ENCODE peak calls at places on chromosomes 1 and 21, in eight cellular contexts. J is stimulated activated CD4-positive, alpha-beta T cell treated with anti-CD3 and anti-CD28 coated beads, Interleukin-2, amount 100 ng/mL, for 24 hours; E is iPS-NIHi11; R is Right ventricle myocardium superior; V is cardiac fibroblast; X is endothelial cell of umbilical vein; Z is head of caudate nucleus; I is non-pigmented ciliary epithelial cell. K is an unnamed sample.

GRCh38 chr1:71049951-71050598 is 2.5 kb upstream of the PTGER3 start:
- DNase-seq in J (no peak), E (peak), R (no peak), V (peak), X (peak), Z (no peak), I (peak), K (peak)

GRCh38 chr1:221783936-221784335 is 42.0 kb upstream of the DUSP10 start:
- DNase-seq in J (no peak), E (no peak), R (no peak), V (no peak), X (no peak), Z (no peak), I (no peak), K (peak)

GRCh38 chr1:229098361-229098760 is 172.6 kb upstream of the RAB4A start:
- DNase-seq in J (no peak), E (no peak), R (no peak), V (no peak), X (no peak), Z (no peak), I (no peak), K (no peak)

GRCh38 chr1:8430476-8430875 is 112.6 kb downstream of the SLC45A1 start:
- DNase-seq in J (no peak), E (no peak), R (no peak), V (no peak), X (no peak), Z (no peak), I (no peak), K (no peak)

GRCh38 chr1:150272379-150272840 is at the start of gene C1orf54:
- DNase-seq in J (no peak), E (peak), R (peak), V (peak), X (peak), Z (peak), I (no peak), K (peak)

GRCh38 chr1:223175032-223175431 is 32.0 kb upstream of the TLR5 start:
- DNase-seq in J (no peak), E (no peak), R (no peak), V (no peak), X (no peak), Z (no peak), I (no peak), K (no peak)

GRCh38 chr21:15688809-15689208 is 41.0 kb upstream of the USP25 start:
- DNase-seq in J (no peak), E (no peak), R (no peak), V (peak), X (no peak), Z (no peak), I (no peak), K (peak)

GRCh38 chr21:33682992-33683627 is 40.8 kb downstream of the ITSN1 start:
- DNase-seq in J (no peak), E (no peak), R (no peak), V (peak), X (peak), Z (no peak), I (peak), K (peak)

GRCh38 chr1:13824626-13825025 is 124.6 kb downstream of the PRDM2 start:
- DNase-seq in J (no peak), E (no peak), R (no peak), V (no peak), X (no peak), Z (no peak), I (no peak), K (no peak)

GRCh38 chr21:45592208-45592619 is 50.0 kb upstream of the SLC19A1 start:
- DNase-seq in J (peak), E (no peak), R (no peak), V (no peak), X (no peak), Z (peak), I (no peak), K (no peak)

GRCh38 chr1:44035726-44036408 is 4.6 kb upstream of the SLC6A9 start:
- DNase-seq in J (no peak), E (no peak), R (peak), V (peak), X (no peak), Z (no peak), I (no peak), K (peak)

GRCh38 chr1:9362488-9362887 is 69.8 kb downstream of the SPSB1 start:
- DNase-seq in J (no peak), E (no peak), R (no peak), V (no peak), X (no peak), Z (no peak), I (no peak), K (peak)

GRCh38 chr21:36698160-36699025 is 522 bp upstream of the SIM2 start:
- DNase-seq in J (no peak), E (peak), R (no peak), V (no peak), X (no peak), Z (no peak), I (no peak), K (peak)

GRCh38 chr1:41404308-41404755 is 43.1 kb downstream of the FOXO6 start:
- DNase-seq in J (peak), E (peak), R (peak), V (peak), X (peak), Z (peak), I (no peak), K (peak)

GRCh38 chr1:209839875-209840491 is 12.2 kb downstream of the UTP25 start:
- DNase-seq in J (no peak), E (no peak), R (no peak), V (peak), X (peak), Z (peak), I (peak), K (peak)